ENCODE peak calls at places on chromosomes 5 and 9, in ten cellular contexts. One of them, this sample, is unnamed.

GRCh38 chr9:112020680-112021596 is 124.3 kb downstream of the UGCG start:
- DNase-seq in tibial nerve: no peak
- DNase-seq in NCI-H82: no peak
- DNase-seq in astrocyte of the hippocampus: peak
- DNase-seq in HEK293T: no peak
- DNase-seq in stimulated activated naive CD8-positive, alpha-beta T cell treated with anti-CD3 and anti-CD28 coated beads, Interleukin-15, amount 100 ng/mL, for 72 hours: no peak
- DNase-seq in AG09319: no peak
- DNase-seq in IMR-90: peak
- DNase-seq in left kidney: no peak
- DNase-seq in CD8-positive, alpha-beta memory T cell: no peak
- DNase-seq in this sample: no peak

GRCh38 chr5:1288439-1289335 is 6.2 kb downstream of the TERT start:
- DNase-seq in IMR-90: no peak
- DNase-seq in tibial nerve: no peak
- DNase-seq in astrocyte of the hippocampus: no peak
- DNase-seq in stimulated activated naive CD8-positive, alpha-beta T cell treated with anti-CD3 and anti-CD28 coated beads, Interleukin-15, amount 100 ng/mL, for 72 hours: no peak
- DNase-seq in NCI-H82: no peak
- DNase-seq in left kidney: no peak
- DNase-seq in HEK293T: no peak
- DNase-seq in AG09319: no peak
- DNase-seq in CD8-positive, alpha-beta memory T cell: no peak
- DNase-seq in this sample: peak

GRCh38 chr5:112973904-112974303 is 2.7 kb upstream of the DCP2 start:
- DNase-seq in astrocyte of the hippocampus: no peak
- DNase-seq in tibial nerve: no peak
- DNase-seq in CD8-positive, alpha-beta memory T cell: no peak
- DNase-seq in left kidney: no peak
- DNase-seq in NCI-H82: no peak
- DNase-seq in stimulated activated naive CD8-positive, alpha-beta T cell treated with anti-CD3 and anti-CD28 coated beads, Interleukin-15, amount 100 ng/mL, for 72 hours: no peak
- DNase-seq in AG09319: no peak
- DNase-seq in IMR-90: no peak
- DNase-seq in HEK293T: no peak
- DNase-seq in this sample: no peak

GRCh38 chr9:34256104-34256503 is 73.0 kb downstream of the KIF24 start:
- DNase-seq in NCI-H82: peak
- DNase-seq in left kidney: peak
- DNase-seq in CD8-positive, alpha-beta memory T cell: no peak
- DNase-seq in AG09319: no peak
- DNase-seq in stimulated activated naive CD8-positive, alpha-beta T cell treated with anti-CD3 and anti-CD28 coated beads, Interleukin-15, amount 100 ng/mL, for 72 hours: no peak
- DNase-seq in astrocyte of the hippocampus: no peak
- DNase-seq in HEK293T: no peak
- DNase-seq in IMR-90: no peak
- DNase-seq in tibial nerve: no peak
- DNase-seq in this sample: no peak

GRCh38 chr5:173707392-173707791 is 90.9 kb upstream of the BOD1 start:
- DNase-seq in left kidney: no peak
- DNase-seq in astrocyte of the hippocampus: peak
- DNase-seq in CD8-positive, alpha-beta memory T cell: no peak
- DNase-seq in HEK293T: no peak
- DNase-seq in tibial nerve: no peak
- DNase-seq in AG09319: no peak
- DNase-seq in NCI-H82: peak
- DNase-seq in stimulated activated naive CD8-positive, alpha-beta T cell treated with anti-CD3 and anti-CD28 coated beads, Interleukin-15, amount 100 ng/mL, for 72 hours: no peak
- DNase-seq in IMR-90: peak
- DNase-seq in this sample: no peak

GRCh38 chr9:125994066-125994943 is 247.1 kb downstream of the PBX3 start:
- DNase-seq in CD8-positive, alpha-beta memory T cell: no peak
- DNase-seq in astrocyte of the hippocampus: no peak
- DNase-seq in NCI-H82: no peak
- DNase-seq in left kidney: no peak
- DNase-seq in stimulated activated naive CD8-positive, alpha-beta T cell treated with anti-CD3 and anti-CD28 coated beads, Interleukin-15, amount 100 ng/mL, for 72 hours: no peak
- DNase-seq in tibial nerve: no peak
- DNase-seq in IMR-90: no peak
- DNase-seq in HEK293T: no peak
- DNase-seq in AG09319: no peak
- DNase-seq in this sample: no peak

GRCh38 chr5:142065273-142065672 is 43.3 kb upstream of the NDFIP1 start:
- DNase-seq in NCI-H82: peak
- DNase-seq in stimulated activated naive CD8-positive, alpha-beta T cell treated with anti-CD3 and anti-CD28 coated beads, Interleukin-15, amount 100 ng/mL, for 72 hours: no peak
- DNase-seq in IMR-90: peak
- DNase-seq in astrocyte of the hippocampus: peak
- DNase-seq in HEK293T: no peak
- DNase-seq in CD8-positive, alpha-beta memory T cell: no peak
- DNase-seq in tibial nerve: no peak
- DNase-seq in left kidney: peak
- DNase-seq in AG09319: no peak
- DNase-seq in this sample: no peak

GRCh38 chr5:67335391-67335790 is 138.8 kb upstream of the CD180 start:
- DNase-seq in stimulated activated naive CD8-positive, alpha-beta T cell treated with anti-CD3 and anti-CD28 coated beads, Interleukin-15, amount 100 ng/mL, for 72 hours: no peak
- DNase-seq in left kidney: no peak
- DNase-seq in tibial nerve: no peak
- DNase-seq in NCI-H82: no peak
- DNase-seq in HEK293T: no peak
- DNase-seq in IMR-90: no peak
- DNase-seq in AG09319: no peak
- DNase-seq in astrocyte of the hippocampus: no peak
- DNase-seq in CD8-positive, alpha-beta memory T cell: no peak
- DNase-seq in this sample: no peak

GRCh38 chr9:130331573-130331972 is 66.0 kb downstream of the HMCN2 start:
- DNase-seq in stimulated activated naive CD8-positive, alpha-beta T cell treated with anti-CD3 and anti-CD28 coated beads, Interleukin-15, amount 100 ng/mL, for 72 hours: no peak
- DNase-seq in left kidney: no peak
- DNase-seq in astrocyte of the hippocampus: peak
- DNase-seq in AG09319: peak
- DNase-seq in NCI-H82: peak
- DNase-seq in tibial nerve: peak
- DNase-seq in HEK293T: no peak
- DNase-seq in IMR-90: peak
- DNase-seq in CD8-positive, alpha-beta memory T cell: no peak
- DNase-seq in this sample: no peak

GRCh38 chr5:31630931-31631330 is 8.0 kb upstream of the PDZD2 start:
- DNase-seq in AG09319: no peak
- DNase-seq in astrocyte of the hippocampus: no peak
- DNase-seq in left kidney: peak
- DNase-seq in IMR-90: no peak
- DNase-seq in stimulated activated naive CD8-positive, alpha-beta T cell treated with anti-CD3 and anti-CD28 coated beads, Interleukin-15, amount 100 ng/mL, for 72 hours: no peak
- DNase-seq in HEK293T: no peak
- DNase-seq in tibial nerve: no peak
- DNase-seq in NCI-H82: no peak
- DNase-seq in CD8-positive, alpha-beta memory T cell: no peak
- DNase-seq in this sample: no peak

GRCh38 chr9:18761742-18762141 is 271.3 kb downstream of the SAXO1 start:
- DNase-seq in left kidney: no peak
- DNase-seq in astrocyte of the hippocampus: no peak
- DNase-seq in AG09319: no peak
- DNase-seq in tibial nerve: no peak
- DNase-seq in HEK293T: no peak
- DNase-seq in stimulated activated naive CD8-positive, alpha-beta T cell treated with anti-CD3 and anti-CD28 coated beads, Interleukin-15, amount 100 ng/mL, for 72 hours: no peak
- DNase-seq in CD8-positive, alpha-beta memory T cell: no peak
- DNase-seq in IMR-90: no peak
- DNase-seq in NCI-H82: no peak
- DNase-seq in this sample: no peak

GRCh38 chr9:108842610-108843295 is 13.0 kb downstream of the ACTL7B start:
- DNase-seq in left kidney: no peak
- DNase-seq in NCI-H82: peak
- DNase-seq in HEK293T: no peak
- DNase-seq in tibial nerve: no peak
- DNase-seq in astrocyte of the hippocampus: no peak
- DNase-seq in IMR-90: no peak
- DNase-seq in AG09319: no peak
- DNase-seq in stimulated activated naive CD8-positive, alpha-beta T cell treated with anti-CD3 and anti-CD28 coated beads, Interleukin-15, amount 100 ng/mL, for 72 hours: no peak
- DNase-seq in CD8-positive, alpha-beta memory T cell: no peak
- DNase-seq in this sample: no peak

GRCh38 chr9:122845116-122845515 is 16.7 kb upstream of the PDCL start:
- DNase-seq in IMR-90: no peak
- DNase-seq in left kidney: no peak
- DNase-seq in stimulated activated naive CD8-positive, alpha-beta T cell treated with anti-CD3 and anti-CD28 coated beads, Interleukin-15, amount 100 ng/mL, for 72 hours: no peak
- DNase-seq in NCI-H82: no peak
- DNase-seq in AG09319: no peak
- DNase-seq in tibial nerve: no peak
- DNase-seq in HEK293T: no peak
- DNase-seq in astrocyte of the hippocampus: no peak
- DNase-seq in CD8-positive, alpha-beta memory T cell: no peak
- DNase-seq in this sample: no peak

GRCh38 chr5:160468576-160468975 is 46.9 kb downstream of the PTTG1 start:
- DNase-seq in HEK293T: no peak
- DNase-seq in CD8-positive, alpha-beta memory T cell: no peak
- DNase-seq in left kidney: no peak
- DNase-seq in NCI-H82: no peak
- DNase-seq in stimulated activated naive CD8-positive, alpha-beta T cell treated with anti-CD3 and anti-CD28 coated beads, Interleukin-15, amount 100 ng/mL, for 72 hours: no peak
- DNase-seq in tibial nerve: no peak
- DNase-seq in IMR-90: no peak
- DNase-seq in AG09319: no peak
- DNase-seq in astrocyte of the hippocampus: no peak
- DNase-seq in this sample: no peak

GRCh38 chr5:137888875-137889759 is at the start of gene PKD2L2:
- DNase-seq in AG09319: peak
- DNase-seq in astrocyte of the hippocampus: peak
- DNase-seq in left kidney: peak
- DNase-seq in tibial nerve: peak
- DNase-seq in CD8-positive, alpha-beta memory T cell: peak
- DNase-seq in IMR-90: peak
- DNase-seq in HEK293T: peak
- DNase-seq in NCI-H82: peak
- DNase-seq in stimulated activated naive CD8-positive, alpha-beta T cell treated with anti-CD3 and anti-CD28 coated beads, Interleukin-15, amount 100 ng/mL, for 72 hours: peak
- DNase-seq in this sample: no peak

GRCh38 chr5:154642499-154643245 is 112.5 kb upstream of the LARP1 start:
- DNase-seq in astrocyte of the hippocampus: peak
- DNase-seq in tibial nerve: no peak
- DNase-seq in stimulated activated naive CD8-positive, alpha-beta T cell treated with anti-CD3 and anti-CD28 coated beads, Interleukin-15, amount 100 ng/mL, for 72 hours: no peak
- DNase-seq in CD8-positive, alpha-beta memory T cell: no peak
- DNase-seq in HEK293T: peak
- DNase-seq in AG09319: no peak
- DNase-seq in left kidney: peak
- DNase-seq in IMR-90: peak
- DNase-seq in NCI-H82: peak
- DNase-seq in this sample: peak

GRCh38 chr9:85900504-85901201 is 40.3 kb upstream of the NAA35 start:
- DNase-seq in HEK293T: peak
- DNase-seq in astrocyte of the hippocampus: peak
- DNase-seq in IMR-90: peak
- DNase-seq in left kidney: peak
- DNase-seq in tibial nerve: no peak
- DNase-seq in stimulated activated naive CD8-positive, alpha-beta T cell treated with anti-CD3 and anti-CD28 coated beads, Interleukin-15, amount 100 ng/mL, for 72 hours: peak
- DNase-seq in NCI-H82: peak
- DNase-seq in AG09319: peak
- DNase-seq in CD8-positive, alpha-beta memory T cell: no peak
- DNase-seq in this sample: no peak